ENCODE peak calls at places on chromosomes 12 and 14, in nine cellular contexts. I is HFF-Myc; P is activated T-cell treated with anti-CD3 and anti-CD28 coated beads, Interleukin-2, amount 50 U/mL, for 48 hours; O is nephron progenitor cell; Y is substantia nigra; B is cardiac septum; N is HEK293T; U is stimulated activated effector memory CD8-positive, alpha-beta T cell treated with anti-CD3 and anti-CD28 coated beads, Interleukin-12 subunit alpha, Interleukin-12 subunit beta, amount 100 ng/mL, for 72 hours; L is germinal center. Q is an unnamed sample.

GRCh38 chr14:104240426-104241157 is 102.2 kb downstream of the KIF26A start:
- DNase-seq in I (no peak), P (no peak), O (no peak), Y (no peak), B (no peak), N (no peak), U (no peak), L (peak), Q (no peak)

GRCh38 chr12:132065609-132066344 is 78.3 kb downstream of the DDX51 start:
- DNase-seq in I (no peak), P (no peak), O (no peak), Y (no peak), B (no peak), N (no peak), U (no peak), L (no peak), Q (no peak)

GRCh38 chr14:73997108-73997943 is 21.8 kb downstream of the ENTPD5 start:
- DNase-seq in I (no peak), P (no peak), O (no peak), Y (no peak), B (no peak), N (no peak), U (no peak), L (no peak), Q (no peak)

GRCh38 chr14:105532111-105532623 is 5.8 kb downstream of the TMEM121 start:
- DNase-seq in I (no peak), P (no peak), O (no peak), Y (no peak), B (no peak), N (no peak), U (no peak), L (peak), Q (no peak)

GRCh38 chr14:91067186-91067585 is 6.7 kb upstream of the RPS6KA5 start:
- DNase-seq in I (no peak), P (no peak), O (no peak), Y (no peak), B (no peak), N (no peak), U (no peak), L (no peak), Q (no peak)

GRCh38 chr12:124505001-124505818 is 62.2 kb downstream of the NCOR2 start:
- DNase-seq in I (no peak), P (no peak), O (no peak), Y (no peak), B (no peak), N (no peak), U (no peak), L (no peak), Q (no peak)

GRCh38 chr12:120584343-120585149 is 3.3 kb upstream of the POP5 start:
- DNase-seq in I (no peak), P (peak), O (peak), Y (no peak), B (peak), N (peak), U (peak), L (peak), Q (no peak)

GRCh38 chr12:40300490-40300889 is 75.7 kb downstream of the LRRK2 start:
- DNase-seq in I (no peak), P (no peak), O (no peak), Y (no peak), B (no peak), N (no peak), U (no peak), L (no peak), Q (no peak)

GRCh38 chr12:31009976-31010375 is 63.7 kb upstream of the DDX11 start:
- DNase-seq in I (no peak), P (no peak), O (no peak), Y (no peak), B (no peak), N (no peak), U (no peak), L (no peak), Q (no peak)

GRCh38 chr14:55454264-55455151 is 14.1 kb upstream of the TBPL2 start:
- DNase-seq in I (peak), P (no peak), O (no peak), Y (no peak), B (no peak), N (peak), U (no peak), L (no peak), Q (peak)

GRCh38 chr14:60723218-60724079 is 702 bp downstream of the SIX4 start:
- DNase-seq in I (no peak), P (peak), O (peak), Y (no peak), B (no peak), N (peak), U (peak), L (peak), Q (no peak)

GRCh38 chr12:132227782-132228417 is 83.6 kb downstream of the NOC4L start:
- DNase-seq in I (no peak), P (no peak), O (no peak), Y (no peak), B (no peak), N (no peak), U (no peak), L (no peak), Q (no peak)

GRCh38 chr12:99983721-99984258 is 946 bp downstream of the ANKS1B start:
- DNase-seq in I (no peak), P (no peak), O (no peak), Y (no peak), B (no peak), N (no peak), U (no peak), L (no peak), Q (no peak)